ENCODE peak calls at places on chromosomes 6 and 20, in four cellular contexts. One of them, this sample, is unnamed.

GRCh38 chr20:64114356-64114971 is 7.1 kb upstream of the NPBWR2 start:
- DNase-seq in GM12878: no peak
- DNase-seq in K562: no peak
- DNase-seq in HepG2: no peak
- DNase-seq in this sample: no peak

GRCh38 chr6:142361765-142362540 is 60.1 kb downstream of the ADGRG6 start:
- DNase-seq in GM12878: no peak
- DNase-seq in K562: no peak
- DNase-seq in HepG2: peak; percentile 94
- DNase-seq in this sample: no peak

GRCh38 chr20:11108102-11108842 is 434.5 kb upstream of the JAG1 start:
- DNase-seq in GM12878: no peak
- DNase-seq in K562: no peak
- DNase-seq in HepG2: no peak
- DNase-seq in this sample: no peak

GRCh38 chr20:48971956-48972355 is 50.4 kb downstream of the ARFGEF2 start:
- DNase-seq in GM12878: no peak
- DNase-seq in K562: no peak
- DNase-seq in HepG2: no peak
- DNase-seq in this sample: no peak

GRCh38 chr6:149961728-149962425 is 1.9 kb upstream of the ULBP1 start:
- DNase-seq in GM12878: no peak
- DNase-seq in K562: peak; percentile 25
- DNase-seq in HepG2: no peak
- DNase-seq in this sample: peak; percentile 39

GRCh38 chr6:114747995-114748625 is 405.3 kb upstream of the HS3ST5 start:
- DNase-seq in GM12878: no peak
- DNase-seq in K562: peak; percentile 4
- DNase-seq in HepG2: peak; percentile 21
- DNase-seq in this sample: peak; percentile 32

GRCh38 chr6:11043961-11044711 is at the start of gene ELOVL2:
- DNase-seq in GM12878: no peak
- DNase-seq in K562: peak; percentile 85
- DNase-seq in HepG2: peak; percentile 59
- DNase-seq in this sample: peak; percentile 82

GRCh38 chr20:23627501-23627900 is 10.3 kb downstream of the CST3 start:
- DNase-seq in GM12878: no peak
- DNase-seq in K562: no peak
- DNase-seq in HepG2: no peak
- DNase-seq in this sample: no peak

GRCh38 chr6:106281661-106282060 is 43.9 kb downstream of the ATG5 start:
- DNase-seq in GM12878: no peak
- DNase-seq in K562: no peak
- DNase-seq in HepG2: no peak
- DNase-seq in this sample: no peak

GRCh38 chr20:31934968-31935764 is 16.7 kb downstream of the PDRG1 start:
- DNase-seq in GM12878: no peak
- DNase-seq in K562: no peak
- DNase-seq in HepG2: peak; percentile 29
- DNase-seq in this sample: no peak

GRCh38 chr6:114058435-114058834 is 87.5 kb upstream of the HDAC2 start:
- DNase-seq in GM12878: no peak
- DNase-seq in K562: no peak
- DNase-seq in HepG2: no peak
- DNase-seq in this sample: no peak

GRCh38 chr6:136656121-136656520 is 105.9 kb upstream of the MAP7 start:
- DNase-seq in GM12878: no peak
- DNase-seq in K562: no peak
- DNase-seq in HepG2: no peak
- DNase-seq in this sample: no peak

GRCh38 chr6:45647341-45648138 is 269.8 kb upstream of the SUPT3H start:
- DNase-seq in GM12878: no peak
- DNase-seq in K562: no peak
- DNase-seq in HepG2: no peak
- DNase-seq in this sample: no peak

GRCh38 chr6:160992323-160993314 is 1.1 kb downstream of the MAP3K4 start:
- DNase-seq in GM12878: no peak
- DNase-seq in K562: peak; percentile 86
- DNase-seq in HepG2: peak; percentile 79
- DNase-seq in this sample: peak; percentile 64

GRCh38 chr6:147974376-147974775 is 368.3 kb upstream of the SASH1 start:
- DNase-seq in GM12878: no peak
- DNase-seq in K562: no peak
- DNase-seq in HepG2: peak; percentile 18
- DNase-seq in this sample: no peak

GRCh38 chr6:1930356-1930755 is 315.0 kb downstream of the GMDS start:
- DNase-seq in GM12878: no peak
- DNase-seq in K562: no peak
- DNase-seq in HepG2: no peak
- DNase-seq in this sample: no peak

GRCh38 chr20:44738779-44739477 is 6.7 kb upstream of the KCNK15 start:
- DNase-seq in GM12878: peak; percentile 63
- DNase-seq in K562: peak; percentile 88
- DNase-seq in HepG2: peak; percentile 89
- DNase-seq in this sample: peak; percentile 89

GRCh38 chr6:47810885-47811284 is 29.1 kb downstream of the OPN5 start:
- DNase-seq in GM12878: no peak
- DNase-seq in K562: no peak
- DNase-seq in HepG2: peak; percentile 16
- DNase-seq in this sample: no peak

GRCh38 chr6:36577298-36577697 is 16.9 kb upstream of the SRSF3 start:
- DNase-seq in GM12878: no peak
- DNase-seq in K562: peak; percentile 61
- DNase-seq in HepG2: peak; percentile 75
- DNase-seq in this sample: no peak

GRCh38 chr6:10384333-10384718 is 30.5 kb downstream of the TFAP2A start:
- DNase-seq in GM12878: no peak
- DNase-seq in K562: no peak
- DNase-seq in HepG2: no peak
- DNase-seq in this sample: no peak

GRCh38 chr20:47003223-47003622 is 108.6 kb downstream of the EYA2 start:
- DNase-seq in GM12878: peak; percentile 24
- DNase-seq in K562: no peak
- DNase-seq in HepG2: no peak
- DNase-seq in this sample: no peak

GRCh38 chr6:44666324-44666723 is 278.8 kb downstream of the CDC5L start:
- DNase-seq in GM12878: no peak
- DNase-seq in K562: no peak
- DNase-seq in HepG2: no peak
- DNase-seq in this sample: no peak

GRCh38 chr6:36139431-36139830 is 9.1 kb downstream of the MAPK13 start:
- DNase-seq in GM12878: no peak
- DNase-seq in K562: peak; percentile 68
- DNase-seq in HepG2: no peak
- DNase-seq in this sample: peak; percentile 60

GRCh38 chr6:80502871-80503270 is 396.4 kb downstream of the BCKDHB start:
- DNase-seq in GM12878: no peak
- DNase-seq in K562: no peak
- DNase-seq in HepG2: no peak
- DNase-seq in this sample: no peak

GRCh38 chr6:119147101-119148053 is 68.9 kb upstream of the FAM184A start:
- DNase-seq in GM12878: peak; percentile 60
- DNase-seq in K562: peak; percentile 91
- DNase-seq in HepG2: peak; percentile 92
- DNase-seq in this sample: no peak

GRCh38 chr6:53795254-53795701 is 473 bp downstream of the LRRC1 start:
- DNase-seq in GM12878: no peak
- DNase-seq in K562: no peak
- DNase-seq in HepG2: no peak
- DNase-seq in this sample: no peak

GRCh38 chr20:42549496-42549895 is 640.2 kb downstream of the PTPRT start:
- DNase-seq in GM12878: no peak
- DNase-seq in K562: no peak
- DNase-seq in HepG2: no peak
- DNase-seq in this sample: no peak

GRCh38 chr6:144284753-144285547 is at the start of gene UTRN:
- DNase-seq in GM12878: no peak
- DNase-seq in K562: peak; percentile 31
- DNase-seq in HepG2: peak; percentile 74
- DNase-seq in this sample: peak; percentile 82
- TF ChIP-seq SP1 in GM12878: no peak
- TF ChIP-seq SP1 in K562: no peak
- TF ChIP-seq SP1 in HepG2: peak; percentile 26
- TF ChIP-seq SP1 in this sample: no peak

GRCh38 chr6:16343593-16343992 is 105.2 kb downstream of the GMPR start:
- DNase-seq in GM12878: no peak
- DNase-seq in K562: no peak
- DNase-seq in HepG2: no peak
- DNase-seq in this sample: no peak

GRCh38 chr6:16346831-16347230 is 108.4 kb downstream of the GMPR start:
- DNase-seq in GM12878: no peak
- DNase-seq in K562: no peak
- DNase-seq in HepG2: no peak
- DNase-seq in this sample: no peak

GRCh38 chr6:16344756-16345155 is 106.4 kb downstream of the GMPR start:
- DNase-seq in GM12878: no peak
- DNase-seq in K562: no peak
- DNase-seq in HepG2: no peak
- DNase-seq in this sample: no peak

DNA sequence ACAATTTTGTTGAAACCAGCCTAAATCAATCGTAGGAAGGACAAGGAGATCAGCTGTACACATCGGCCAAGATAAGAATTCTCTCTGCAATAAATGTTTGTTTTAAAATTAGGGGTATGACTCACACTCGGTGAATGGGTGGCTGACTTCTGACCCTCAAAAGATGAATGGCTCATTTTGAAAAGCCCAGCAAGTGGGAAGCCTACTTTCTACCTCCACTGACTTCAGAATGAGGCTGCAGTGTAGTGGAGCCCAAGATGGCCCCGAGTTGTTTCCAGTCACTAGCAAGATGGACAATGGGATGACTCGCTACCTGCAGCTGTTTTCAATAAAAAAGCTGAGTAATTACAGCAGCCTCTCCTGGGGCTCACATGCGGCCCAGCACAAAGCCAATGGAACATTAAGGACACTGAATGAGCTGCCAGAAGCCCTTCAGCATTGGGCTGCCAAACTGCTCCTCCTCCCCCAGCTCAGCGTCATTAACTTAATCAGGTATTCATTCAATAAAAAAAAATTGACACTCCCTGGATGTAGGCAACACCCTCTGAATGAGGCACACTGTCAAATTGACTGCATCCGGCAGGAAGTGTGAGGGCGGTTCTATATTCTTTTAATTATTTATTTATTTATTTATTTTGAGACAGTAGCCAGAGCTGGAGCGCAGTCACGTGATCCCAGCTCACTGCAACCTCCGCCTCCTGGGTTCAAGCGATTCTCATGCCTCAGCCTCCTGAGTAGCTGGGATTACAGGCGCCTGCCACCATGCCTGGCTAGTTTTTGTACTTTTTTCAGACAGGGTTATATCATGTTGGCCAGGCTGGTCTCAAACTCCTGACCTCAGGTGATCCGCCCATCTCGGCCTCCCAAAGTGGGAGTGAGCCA is 107.3 kb downstream of the GMPR start:
- DNase-seq in GM12878: no peak
- DNase-seq in K562: peak; percentile 55
- DNase-seq in HepG2: peak; percentile 71
- DNase-seq in this sample: no peak
- TF ChIP-seq TARDBP in GM12878: no peak
- TF ChIP-seq TARDBP in K562: no peak
- TF ChIP-seq TARDBP in HepG2: no peak
- TF ChIP-seq TARDBP in this sample: no peak

DNA sequence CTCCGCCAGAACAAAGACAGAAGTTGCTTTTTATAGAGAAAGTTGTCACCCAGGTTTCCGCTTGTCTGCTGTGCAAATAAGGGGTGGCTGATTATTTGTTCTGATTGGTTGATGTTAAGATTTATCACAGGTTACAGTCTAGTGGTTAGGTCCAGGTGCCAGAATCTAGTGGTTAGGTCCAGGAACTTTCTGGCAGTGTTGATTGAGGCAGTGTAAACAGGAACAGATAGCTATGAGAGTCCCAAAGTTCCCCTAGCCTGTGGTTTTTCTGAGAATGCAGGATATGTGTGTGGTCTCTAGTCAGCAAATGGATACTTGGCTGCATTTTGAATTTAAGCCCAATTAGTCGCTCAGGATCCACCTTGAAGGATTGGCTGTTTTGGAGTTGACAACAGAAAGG is 148.0 kb downstream of the TMEM200A start:
- DNase-seq in GM12878: peak; percentile 45
- DNase-seq in K562: peak; percentile 6
- DNase-seq in HepG2: no peak
- DNase-seq in this sample: no peak
- TF ChIP-seq SP1 in GM12878: no peak
- TF ChIP-seq SP1 in K562: no peak
- TF ChIP-seq SP1 in HepG2: no peak
- TF ChIP-seq SP1 in this sample: no peak

GRCh38 chr6:166405416-166405815 is 22.7 kb upstream of the MPC1 start:
- DNase-seq in GM12878: no peak
- DNase-seq in K562: no peak
- DNase-seq in HepG2: no peak
- DNase-seq in this sample: no peak

GRCh38 chr6:166398348-166398747 is 15.6 kb upstream of the MPC1 start:
- DNase-seq in GM12878: no peak
- DNase-seq in K562: no peak
- DNase-seq in HepG2: no peak
- DNase-seq in this sample: no peak

GRCh38 chr6:166406197-166406596 is 23.5 kb upstream of the MPC1 start:
- DNase-seq in GM12878: no peak
- DNase-seq in K562: no peak
- DNase-seq in HepG2: no peak
- DNase-seq in this sample: no peak

GRCh38 chr6:166400181-166400580 is 17.4 kb upstream of the MPC1 start:
- DNase-seq in GM12878: no peak
- DNase-seq in K562: no peak
- DNase-seq in HepG2: no peak
- DNase-seq in this sample: no peak

DNA sequence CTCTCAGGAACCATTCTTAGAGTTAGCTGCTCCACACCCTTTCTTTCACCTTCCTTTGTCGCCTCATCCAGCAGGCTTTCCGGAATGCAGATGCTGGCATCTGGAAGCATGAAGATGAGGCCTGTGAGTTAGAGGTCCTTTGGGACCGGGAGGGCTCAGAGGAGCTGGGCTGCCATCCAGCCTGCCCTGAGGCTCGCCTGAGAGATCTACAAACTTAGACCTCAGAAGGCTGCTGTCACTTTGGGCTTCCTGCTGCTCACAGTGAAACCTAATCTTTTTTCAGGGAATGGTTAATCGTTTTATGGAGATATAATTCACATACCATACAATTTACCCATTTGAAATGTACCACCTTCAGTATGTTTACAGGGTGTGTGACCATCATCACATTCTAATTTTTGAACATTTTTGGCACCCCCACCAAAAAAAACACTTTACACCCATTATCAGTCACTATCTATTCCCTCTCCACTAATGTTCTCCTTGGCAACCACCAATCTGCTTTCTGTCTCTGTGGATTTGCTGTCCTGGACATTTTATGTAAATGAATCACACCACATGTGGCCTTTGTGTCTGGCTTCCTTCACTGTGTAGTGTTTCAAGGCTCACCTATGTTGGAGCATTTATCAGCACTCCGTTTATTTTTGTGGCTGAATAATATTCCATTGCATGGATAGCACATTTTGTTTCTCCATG is 20.0 kb upstream of the MPC1 start:
- DNase-seq in GM12878: no peak
- DNase-seq in K562: no peak
- DNase-seq in HepG2: no peak
- DNase-seq in this sample: peak; percentile 62
- TF ChIP-seq TARDBP in GM12878: no peak
- TF ChIP-seq TARDBP in K562: no peak
- TF ChIP-seq TARDBP in HepG2: no peak
- TF ChIP-seq TARDBP in this sample: no peak

GRCh38 chr6:25138024-25138696 is 141.0 kb upstream of the CARMIL1 start:
- DNase-seq in GM12878: peak; percentile 81
- DNase-seq in K562: no peak
- DNase-seq in HepG2: no peak
- DNase-seq in this sample: no peak
- TF ChIP-seq SP1 in GM12878: no peak
- TF ChIP-seq SP1 in K562: no peak
- TF ChIP-seq SP1 in HepG2: no peak
- TF ChIP-seq SP1 in this sample: no peak